ENCODE peak calls at places on chromosomes 6 and 20, in nine cellular contexts. R is NCI-H1105, Q is GM23338, U is adrenal gland, P is hypothalamus, O is psoas muscle, L is progenitor cell of endocrine pancreas, S is HTR-8/SVneo, X is H7. E is an unnamed sample.

GRCh38 chr6:35050988-35051330 is 90.2 kb downstream of the TCP11 start:
- DNase-seq in X (no peak), L (no peak), Q (no peak), O (no peak), S (no peak), R (no peak), P (no peak), U (no peak), E (no peak)

GRCh38 chr20:3766832-3767433 is 620 bp downstream of the ADISSP start:
- DNase-seq in R (no peak), U (no peak), O (no peak), S (no peak), X (peak), L (no peak), Q (peak), P (no peak), E (no peak)

GRCh38 chr6:31079656-31080261 is 32.6 kb downstream of the C6orf15 start:
- DNase-seq in O (peak), U (peak), S (peak), Q (peak), P (peak), R (peak), L (peak), X (peak), E (no peak)

GRCh38 chr20:3102575-3103368 is 18.2 kb upstream of the AVP start:
- DNase-seq in O (no peak), L (no peak), S (no peak), R (no peak), Q (no peak), U (no peak), X (no peak), P (no peak), E (no peak)

GRCh38 chr6:10030942-10031537 is 383.8 kb downstream of the TFAP2A start:
- DNase-seq in S (peak), U (no peak), Q (peak), P (no peak), R (no peak), O (no peak), X (peak), L (no peak), E (no peak)

GRCh38 chr6:129500958-129501381 is 209.0 kb downstream of the ARHGAP18 start:
- DNase-seq in R (no peak), Q (peak), S (no peak), P (no peak), L (no peak), U (no peak), X (peak), O (no peak), E (no peak)

GRCh38 chr6:43993881-43994523 is 133.2 kb downstream of the MRPL14 start:
- DNase-seq in Q (no peak), S (no peak), X (peak), P (no peak), R (no peak), L (no peak), O (peak), U (no peak), E (no peak)

GRCh38 chr6:2593167-2593566 is 157.6 kb downstream of the MYLK4 start:
- DNase-seq in P (no peak), O (no peak), L (no peak), S (no peak), U (no peak), X (no peak), Q (no peak), R (no peak), E (no peak)

GRCh38 chr6:43974643-43975235 is 152.5 kb downstream of the MRPL14 start:
- DNase-seq in L (no peak), Q (no peak), U (no peak), S (no peak), R (no peak), O (no peak), P (no peak), X (no peak), E (no peak)

GRCh38 chr6:112172540-112172939 is 81.8 kb downstream of the LAMA4 start:
- DNase-seq in R (no peak), S (no peak), L (no peak), U (no peak), P (no peak), O (no peak), Q (peak), X (no peak), E (no peak)

GRCh38 chr6:160733045-160733646 is 31.1 kb downstream of the PLG start:
- DNase-seq in Q (peak), L (peak), O (no peak), P (no peak), X (peak), U (peak), S (no peak), R (peak), E (no peak)

GRCh38 chr20:10861619-10862018 is 187.8 kb upstream of the JAG1 start:
- DNase-seq in Q (no peak), S (no peak), O (no peak), L (no peak), U (no peak), X (no peak), P (no peak), R (peak), E (no peak)

GRCh38 chr20:34181484-34181883 is 59.7 kb upstream of the ASIP start:
- DNase-seq in Q (no peak), U (no peak), L (no peak), X (no peak), S (no peak), P (no peak), R (no peak), O (no peak), E (no peak)

GRCh38 chr20:61126369-61127195 is 125.5 kb upstream of the CDH4 start:
- DNase-seq in S (no peak), L (no peak), P (no peak), U (no peak), R (no peak), Q (no peak), X (no peak), O (no peak), E (no peak)

GRCh38 chr6:123462141-123462540 is 174.6 kb downstream of the TRDN start:
- DNase-seq in L (no peak), U (no peak), R (no peak), P (no peak), S (no peak), X (no peak), Q (no peak), O (no peak), E (no peak)

GRCh38 chr20:35254448-35254999 is 23.4 kb downstream of the MMP24OS start:
- DNase-seq in L (no peak), Q (no peak), U (no peak), O (no peak), P (no peak), R (no peak), X (no peak), S (no peak), E (no peak)

GRCh38 chr20:22711981-22712755 is 127.8 kb upstream of the FOXA2 start:
- DNase-seq in S (no peak), O (no peak), Q (no peak), R (no peak), P (no peak), L (no peak), U (no peak), X (no peak), E (no peak)

GRCh38 chr20:16072220-16072619 is 501.0 kb downstream of the KIF16B start:
- DNase-seq in P (no peak), S (no peak), L (no peak), Q (no peak), U (no peak), R (no peak), X (no peak), O (no peak), E (no peak)

GRCh38 chr20:61738601-61739069 is 327.0 kb downstream of the TAF4 start:
- DNase-seq in Q (no peak), P (no peak), R (no peak), L (no peak), U (no peak), X (no peak), S (no peak), O (no peak), E (no peak)

GRCh38 chr6:24603241-24603640 is 42.8 kb downstream of the KIAA0319 start:
- DNase-seq in R (no peak), O (no peak), P (no peak), L (no peak), S (no peak), U (no peak), Q (no peak), X (no peak), E (no peak)

GRCh38 chr6:168852336-168852884 is 401.2 kb downstream of the THBS2 start:
- DNase-seq in Q (no peak), L (no peak), R (no peak), S (no peak), P (no peak), O (no peak), X (no peak), U (no peak), E (no peak)

GRCh38 chr20:14449323-14449722 is 111.9 kb upstream of the FLRT3 start:
- DNase-seq in U (no peak), L (no peak), R (no peak), Q (no peak), X (no peak), S (no peak), O (no peak), P (no peak), E (no peak)

GRCh38 chr20:6993016-6993415 is 225.5 kb downstream of the BMP2 start:
- DNase-seq in L (no peak), R (no peak), O (no peak), X (no peak), Q (no peak), S (no peak), P (no peak), U (no peak), E (no peak)

GRCh38 chr20:32642257-32643046 is 31.3 kb downstream of the C20orf203 start:
- DNase-seq in S (no peak), X (no peak), P (no peak), L (no peak), Q (no peak), R (no peak), U (no peak), O (no peak), E (no peak)

E was measured in SIG-M5.